ENCODE peak calls at places on chromosomes 7 and 10, in seven cellular contexts. Q is foreskin fibroblast, U is cardiac muscle cell, D is activated T-cell treated with anti-CD3 and anti-CD28 coated beads for 1 hour, J is glomerular endothelial cell, V is esophagus muscularis mucosa, W is GM13977. L is an unnamed sample.

GRCh38 chr10:101923212-101923611 is 79.6 kb upstream of the KCNIP2 start:
- DNase-seq in V (no peak), Q (no peak), D (no peak), J (no peak), W (peak), U (no peak), L (no peak)

GRCh38 chr7:122528879-122529481 is 169.9 kb downstream of the RNF133 start:
- DNase-seq in J (peak), W (peak), U (peak), Q (peak), D (no peak), V (no peak), L (no peak)

GRCh38 chr10:97640868-97641811 is 669 bp downstream of the PI4K2A start:
- DNase-seq in Q (peak), U (peak), J (no peak), W (peak), D (no peak), V (no peak), L (peak)

GRCh38 chr7:131905574-131905973 is 349.1 kb upstream of the PODXL start:
- DNase-seq in Q (no peak), V (no peak), D (no peak), W (no peak), U (no peak), J (no peak), L (no peak)

GRCh38 chr10:17003151-17003550 is 126.5 kb downstream of the CUBN start:
- DNase-seq in W (no peak), D (peak), U (no peak), Q (peak), V (peak), J (no peak), L (peak)

GRCh38 chr7:52749880-52750279 is 285.6 kb upstream of the POM121L12 start:
- DNase-seq in Q (no peak), U (no peak), V (no peak), D (no peak), W (no peak), J (no peak), L (no peak)

GRCh38 chr7:70092314-70093303 is 494.3 kb downstream of the AUTS2 start:
- DNase-seq in V (no peak), Q (no peak), W (no peak), J (no peak), D (no peak), U (no peak), L (no peak)

GRCh38 chr10:17062009-17062408 is 67.6 kb downstream of the CUBN start:
- DNase-seq in V (no peak), J (no peak), Q (peak), D (no peak), U (no peak), W (no peak), L (no peak)

GRCh38 chr10:114684822-114685209 is 26.7 kb upstream of the ABLIM1 start:
- DNase-seq in D (no peak), U (no peak), Q (peak), V (no peak), W (no peak), J (no peak), L (no peak)

GRCh38 chr7:15309891-15310290 is 251.9 kb downstream of the AGMO start:
- DNase-seq in V (no peak), Q (peak), D (no peak), U (no peak), W (no peak), J (no peak), L (no peak)

GRCh38 chr7:70044064-70044463 is 445.8 kb downstream of the AUTS2 start:
- DNase-seq in V (no peak), Q (no peak), D (no peak), U (peak), W (no peak), J (no peak), L (no peak)

GRCh38 chr10:71217266-71218045 is 5.1 kb downstream of the UNC5B start:
- DNase-seq in V (no peak), J (no peak), W (peak), D (no peak), U (peak), Q (no peak), L (no peak)

GRCh38 chr10:42690449-42691360 is 52.3 kb upstream of the ZNF33B start:
- DNase-seq in D (no peak), V (no peak), W (no peak), U (no peak), Q (no peak), J (no peak), L (no peak)

GRCh38 chr7:26843696-26844095 is 20.7 kb downstream of the SKAP2 start:
- DNase-seq in V (no peak), U (no peak), J (no peak), W (no peak), D (no peak), Q (no peak), L (no peak)

GRCh38 chr7:76262683-76263402 is 39.6 kb upstream of the HSPB1 start:
- DNase-seq in W (peak), V (no peak), U (peak), Q (peak), D (no peak), J (peak), L (peak)

GRCh38 chr10:120977892-120978291 is 126.7 kb downstream of the WDR11 start:
- DNase-seq in V (no peak), W (no peak), Q (no peak), U (no peak), J (no peak), D (no peak), L (no peak)

GRCh38 chr7:143265017-143265693 is 1.9 kb downstream of the GSTK1 start:
- DNase-seq in D (no peak), J (no peak), U (no peak), W (no peak), Q (no peak), V (no peak), L (no peak)

GRCh38 chr7:37234928-37235327 is 213.7 kb downstream of the ELMO1 start:
- DNase-seq in D (no peak), Q (no peak), V (no peak), U (peak), W (peak), J (no peak), L (no peak)

GRCh38 chr7:47873767-47874166 is 74.5 kb downstream of the PKD1L1 start:
- DNase-seq in J (peak), W (no peak), D (no peak), V (peak), U (no peak), Q (peak), L (no peak)

GRCh38 chr10:60456053-60456452 is 66.4 kb upstream of the ANK3 start:
- DNase-seq in J (no peak), Q (no peak), V (no peak), D (no peak), U (no peak), W (no peak), L (no peak)

GRCh38 chr7:102845351-102845750 is 67.4 kb upstream of the LRRC17 start:
- DNase-seq in Q (no peak), V (no peak), W (no peak), U (no peak), D (no peak), J (no peak), L (no peak)

GRCh38 chr7:156400046-156400445 is 240.5 kb upstream of the RNF32 start:
- DNase-seq in V (peak), Q (no peak), J (no peak), U (no peak), W (no peak), D (no peak), L (no peak)

GRCh38 chr10:83023647-83024046 is 1115.7 kb upstream of the GHITM start:
- DNase-seq in W (no peak), D (no peak), V (no peak), Q (no peak), U (no peak), J (no peak), L (no peak)

GRCh38 chr10:905503-905902 is 26.0 kb downstream of the LARP4B start:
- DNase-seq in J (no peak), D (no peak), W (no peak), V (no peak), U (no peak), Q (no peak), L (no peak)

GRCh38 chr7:106304575-106304974 is 19.8 kb upstream of the NAMPT start:
- DNase-seq in V (no peak), D (no peak), Q (no peak), U (no peak), W (no peak), J (no peak), L (no peak)

GRCh38 chr10:70649526-70649925 is 22.8 kb upstream of the ADAMTS14 start:
- DNase-seq in J (no peak), U (no peak), Q (peak), V (no peak), D (no peak), W (no peak), L (no peak)

GRCh38 chr10:70162892-70163201 is 7.5 kb downstream of the SAR1A start:
- DNase-seq in W (peak), V (no peak), D (no peak), U (no peak), J (no peak), Q (no peak), L (no peak)

GRCh38 chr7:119439192-119439591 is 833.8 kb upstream of the KCND2 start:
- DNase-seq in U (no peak), J (no peak), V (no peak), D (no peak), W (no peak), Q (no peak), L (no peak)

L was measured in stimulated activated CD4-positive, alpha-beta T cell treated with anti-CD3 and anti-CD28 coated beads, Interleukin-2, amount 100 ng/mL, for 48 hours.